ENCODE peak calls at places on chromosomes 6 and 20, in four cellular contexts. K is A549, Q is mucosa of descending colon, B is fibroblast of pulmonary artery. C is an unnamed sample.

GRCh38 chr20:20713244-20713765 is 861 bp upstream of the RALGAPA2 start:
- DNase-seq in K (no peak), B (no peak), Q (peak), C (no peak)

GRCh38 chr6:144284474-144284752 is 722 bp upstream of the UTRN start:
- DNase-seq in B (no peak), K (no peak), Q (no peak), C (no peak)

GRCh38 chr6:34947561-34947960 is 58.5 kb downstream of the ANKS1A start:
- DNase-seq in Q (no peak), K (no peak), B (no peak), C (no peak)

GRCh38 chr6:26118999-26119398 is 31.8 kb downstream of the HFE start:
- DNase-seq in Q (no peak), B (peak), K (no peak), C (peak)

GRCh38 chr20:21622097-21622496 is 83.4 kb upstream of the PAX1 start:
- DNase-seq in B (no peak), Q (no peak), K (no peak), C (no peak)

GRCh38 chr20:53524589-53525311 is 68.9 kb downstream of the ZNF217 start:
- DNase-seq in Q (no peak), K (no peak), B (no peak), C (no peak)

GRCh38 chr6:23003671-23004598 is 434.6 kb downstream of the HDGFL1 start:
- DNase-seq in B (peak), K (no peak), Q (no peak), C (peak)

GRCh38 chr6:35327349-35328027 is 14.9 kb upstream of the PPARD start:
- DNase-seq in K (peak), Q (peak), B (peak), C (peak)

DNA sequence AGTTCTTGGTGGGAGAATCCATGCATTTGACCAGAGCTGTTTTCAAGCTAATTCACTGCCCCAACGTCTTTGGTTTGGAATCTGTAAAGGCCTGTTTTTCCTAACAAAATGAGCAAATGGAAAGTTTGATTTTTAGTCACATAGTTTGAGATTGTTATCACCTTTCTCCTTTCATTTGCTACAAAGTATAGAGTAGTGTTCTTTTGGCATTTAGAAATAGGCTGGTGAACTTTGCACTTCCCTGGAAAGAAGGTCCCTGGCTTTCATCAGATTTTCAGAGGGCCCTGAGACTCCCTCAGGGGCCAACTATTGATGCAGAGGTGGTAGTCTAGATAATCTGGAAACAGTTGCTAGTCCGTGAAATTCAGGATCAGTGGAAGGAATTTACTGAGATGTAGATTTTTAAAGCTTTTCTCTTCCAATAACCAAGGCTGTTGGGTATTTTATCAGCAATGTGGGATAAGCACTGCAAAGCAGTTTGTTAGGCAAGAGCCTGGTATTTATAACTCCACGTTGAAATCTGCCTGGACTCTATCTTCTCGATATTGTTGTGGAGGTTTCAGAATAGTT is 1.7 kb downstream of the ARFGEF2 start:
- DNase-seq in Q (no peak), K (no peak), B (no peak), C (no peak)
- H3K4me3 ChIP-seq in Q (no peak), K (peak), B (peak), C (peak)

GRCh38 chr6:116570856-116571682 is at the start of gene RWDD1:
- DNase-seq in K (peak), Q (peak), B (peak), C (peak)
- TF ChIP-seq CTCF in K (no peak), Q (no peak), B (no peak), C (no peak)

DNA sequence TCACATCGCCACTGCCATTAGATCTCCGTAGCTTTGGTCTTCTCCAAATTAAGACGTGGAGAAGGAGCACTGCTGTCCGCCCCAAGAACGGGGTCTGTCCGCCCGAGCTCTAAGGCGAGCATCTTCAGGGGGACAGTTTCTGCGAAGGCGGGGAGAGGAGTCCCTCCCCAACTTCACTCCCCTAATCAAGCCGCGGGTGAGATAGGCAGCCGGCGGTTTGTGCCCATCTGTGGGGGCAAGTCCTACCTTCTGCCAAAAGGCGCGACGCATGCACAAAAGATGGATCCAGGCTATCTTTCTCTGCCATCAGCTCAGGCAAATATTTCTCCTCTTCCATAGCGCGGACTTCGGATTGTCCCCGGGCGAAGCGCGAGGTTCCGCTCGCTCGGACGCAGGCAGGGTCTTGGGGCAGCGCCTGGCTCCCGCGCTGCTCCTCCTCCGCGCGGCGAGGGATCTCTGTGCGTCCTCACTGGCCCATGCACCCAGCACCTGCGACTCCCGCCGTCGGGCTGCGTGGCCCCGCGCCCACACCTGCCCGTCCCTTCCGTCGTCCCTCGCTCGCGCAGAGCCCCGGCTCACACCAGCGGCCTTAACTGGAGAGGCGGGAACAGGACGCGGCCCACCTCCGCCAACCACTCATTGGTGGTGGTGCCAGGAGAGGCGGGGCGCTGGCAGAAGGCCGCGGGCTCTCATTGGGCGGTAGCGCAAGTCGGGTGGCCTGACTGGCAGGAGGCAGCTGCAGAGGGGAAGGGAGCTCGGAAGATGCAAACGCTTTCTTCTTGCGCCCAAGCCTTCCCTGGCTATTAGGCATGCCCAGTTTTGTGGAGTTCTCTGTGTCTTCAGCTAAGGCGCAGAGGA is at the start of gene KHDRBS2:
- DNase-seq in Q (peak), B (peak), K (peak), C (peak)
- H3K4me3 ChIP-seq in Q (no peak), B (no peak), K (peak), C (no peak)

DNA sequence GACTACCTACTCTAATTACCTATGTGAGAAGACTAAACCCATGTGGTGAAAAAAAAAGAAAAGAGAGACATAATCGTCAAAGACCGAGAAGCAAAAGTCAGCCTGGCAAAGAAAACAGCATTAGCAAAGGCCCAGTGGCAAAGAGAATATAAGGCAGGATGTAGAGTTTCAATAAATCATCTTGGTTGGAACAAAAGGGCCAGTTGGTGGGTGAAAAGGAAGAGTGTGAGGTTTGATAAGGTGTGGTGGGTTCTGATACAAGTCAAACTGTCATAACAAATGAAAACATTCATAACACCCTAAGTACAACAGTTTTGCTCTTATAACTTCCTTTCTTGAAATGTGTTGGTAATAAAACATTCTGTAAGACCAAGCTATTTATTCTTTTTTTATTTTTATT is 19.1 kb upstream of the GTF3C6 start:
- DNase-seq in B (no peak), K (no peak), Q (no peak), C (no peak)
- TF ChIP-seq CTCF in B (no peak), K (no peak), Q (no peak), C (no peak)

GRCh38 chr6:118704911-118705310 is 53.5 kb upstream of the CEP85L start:
- DNase-seq in K (no peak), B (peak), Q (no peak), C (peak)
- H3K4me3 ChIP-seq in K (no peak), B (no peak), Q (no peak), C (no peak)

GRCh38 chr6:161219336-161220079 is 54.4 kb downstream of the AGPAT4 start:
- DNase-seq in K (no peak), B (no peak), Q (no peak), C (no peak)

GRCh38 chr6:161216616-161217205 is 57.1 kb downstream of the AGPAT4 start:
- DNase-seq in K (no peak), Q (no peak), B (no peak), C (no peak)

GRCh38 chr6:161217631-161218030 is 56.2 kb downstream of the AGPAT4 start:
- DNase-seq in K (no peak), Q (no peak), B (no peak), C (no peak)

GRCh38 chr6:161215876-161216615 is 57.8 kb downstream of the AGPAT4 start:
- DNase-seq in B (peak), Q (no peak), K (no peak), C (no peak)

DNA sequence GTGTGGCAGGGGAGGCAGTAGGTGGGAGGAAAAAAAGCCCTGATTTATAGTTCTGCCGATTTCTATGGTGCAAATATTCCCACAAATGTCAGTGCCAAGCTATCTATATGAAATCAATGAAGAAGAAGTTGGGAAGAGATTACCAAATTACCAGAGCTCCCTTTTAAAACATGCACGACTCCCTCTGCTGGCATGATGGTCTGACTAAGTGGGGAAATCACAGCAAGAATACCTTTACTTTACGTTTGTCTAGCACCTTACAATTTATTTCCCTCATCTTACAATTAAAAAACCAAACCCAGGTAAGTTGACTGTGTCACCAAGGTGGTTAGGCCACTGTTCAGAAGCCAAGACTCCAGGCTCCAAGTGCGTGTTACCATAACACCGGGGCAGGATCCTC is 55.6 kb downstream of the AGPAT4 start:
- DNase-seq in K (no peak), B (no peak), Q (no peak), C (peak)
- TF ChIP-seq CTCF in K (no peak), B (no peak), Q (no peak), C (peak)

GRCh38 chr6:168035098-168035660 is 37.7 kb downstream of the KIF25 start:
- DNase-seq in K (peak), B (peak), Q (peak), C (peak)
- H3K4me3 ChIP-seq in K (peak), B (peak), Q (no peak), C (peak)

DNA sequence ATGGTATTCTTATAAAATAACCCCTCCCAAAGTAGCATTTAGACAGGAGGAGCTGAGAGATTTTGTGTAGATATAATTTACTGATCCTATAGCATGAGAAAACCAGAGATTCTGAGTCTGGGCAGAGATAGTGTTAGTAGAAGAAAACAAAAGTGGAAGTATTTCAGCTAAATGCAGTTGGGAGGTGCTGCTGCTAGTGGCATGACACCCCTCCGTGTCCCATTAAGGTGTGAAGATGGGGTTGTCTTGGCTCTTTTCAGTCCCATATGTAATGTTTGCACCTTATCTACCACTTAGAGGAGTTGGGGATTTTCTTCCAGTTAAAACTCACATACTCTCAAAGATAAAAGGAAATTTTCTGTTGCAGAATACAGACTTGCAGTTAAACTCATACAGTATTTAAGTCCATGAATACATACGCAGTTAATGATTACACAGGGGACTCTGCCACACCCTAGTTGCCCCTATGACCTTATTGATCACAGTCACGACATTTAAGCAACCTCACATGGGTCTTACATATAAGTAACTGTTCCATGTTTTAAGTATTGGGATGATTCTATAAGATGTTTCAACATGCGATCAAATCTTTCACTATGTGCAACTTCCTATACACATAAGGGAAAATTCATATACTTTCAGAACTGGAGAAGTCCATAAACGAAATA is 11.5 kb downstream of the TAAR2 start:
- DNase-seq in Q (no peak), B (no peak), K (no peak), C (no peak)
- TF ChIP-seq CTCF in Q (no peak), B (no peak), K (no peak), C (no peak)

GRCh38 chr6:125216015-125216414 is 62.4 kb downstream of the TPD52L1 start:
- DNase-seq in Q (no peak), K (no peak), B (no peak), C (no peak)
- H3K4me3 ChIP-seq in Q (no peak), K (no peak), B (no peak), C (no peak)

GRCh38 chr6:156618600-156619205 is 158.5 kb upstream of the ARID1B start:
- DNase-seq in B (no peak), Q (no peak), K (no peak), C (no peak)
- TF ChIP-seq CTCF in B (no peak), Q (no peak), K (no peak), C (no peak)

C was measured in cardiac fibroblast.